ENCODE peak calls at places on chromosomes 16 and 17, in nine cellular contexts. T is body of pancreas, S is mucosa of descending colon, Z is small intestine, G is DND-41, V is A549, I is psoas muscle, H is ascending aorta, N is mammary epithelial cell. D is an unnamed sample. For H3K9me3, the result is how much of the 10 kb centered on the place peaks cover.

GRCh38 chr16:3789375-3790067 is 72.2 kb upstream of the TRAP1 start:
- DNase-seq in T (no peak), S (no peak), Z (peak), G (no peak), V (no peak), I (no peak), H (no peak), N (no peak), D (no peak)

GRCh38 chr16:85092309-85092708 is 20.0 kb downstream of the CIBAR2 start:
- DNase-seq in T (peak), S (no peak), Z (no peak), G (no peak), V (no peak), I (no peak), H (no peak), N (no peak), D (no peak)

GRCh38 chr16:19291459-19291858 is 5.9 kb downstream of the CLEC19A start:
- DNase-seq in T (peak), S (no peak), Z (peak), G (no peak), V (peak), I (no peak), H (no peak), N (peak), D (no peak)

GRCh38 chr17:55283256-55283965 is 18.7 kb downstream of the HLF start:
- DNase-seq in T (no peak), S (no peak), Z (no peak), G (no peak), V (no peak), I (no peak), H (no peak), N (no peak), D (no peak)

GRCh38 chr17:59802160-59802559 is 90.6 kb downstream of the TUBD1 start:
- DNase-seq in T (no peak), S (no peak), Z (no peak), G (no peak), V (no peak), I (no peak), H (no peak), N (no peak), D (no peak)

GRCh38 chr17:40821536-40821935 is 878 bp downstream of the KRT10 start:
- DNase-seq in T (no peak), S (no peak), Z (no peak), G (no peak), V (no peak), I (no peak), H (no peak), N (no peak), D (no peak)

GRCh38 chr17:29054835-29055234 is 11.9 kb downstream of the PIPOX start:
- DNase-seq in T (peak), S (no peak), Z (no peak), G (no peak), V (no peak), I (no peak), H (no peak), N (no peak), D (no peak)

GRCh38 chr17:48494335-48494734 is 36.5 kb downstream of the HOXB1 start:
- DNase-seq in T (no peak), S (no peak), Z (no peak), G (no peak), V (no peak), I (no peak), H (no peak), N (peak), D (no peak)

GRCh38 chr16:82016268-82016667 is 5.0 kb upstream of the SDR42E1 start:
- DNase-seq in T (no peak), S (no peak), Z (peak), G (no peak), V (peak), I (no peak), H (no peak), N (peak), D (no peak)

GRCh38 chr17:30323895-30324319 is 9.9 kb downstream of the TMIGD1 start:
- DNase-seq in T (peak), S (no peak), Z (peak), G (peak), V (peak), I (peak), H (no peak), N (peak), D (peak)

GRCh38 chr17:83035722-83036121 is 43.7 kb upstream of the METRNL start:
- DNase-seq in T (no peak), S (no peak), Z (no peak), G (no peak), V (no peak), I (no peak), H (no peak), N (no peak), D (no peak)

GRCh38 chr16:27759301-27759871 is 209.4 kb downstream of the KATNIP start:
- DNase-seq in T (no peak), S (peak), Z (no peak), G (no peak), V (no peak), I (no peak), H (peak), N (peak), D (no peak)

GRCh38 chr16:55703003-55704001 is 47.5 kb downstream of the SLC6A2 start:
- DNase-seq in T (peak), S (no peak), Z (peak), G (peak), V (peak), I (no peak), H (no peak), N (peak), D (no peak)

GRCh38 chr17:310111-311010 is 42.2 kb downstream of the RPH3AL start:
- DNase-seq in T (peak), S (peak), Z (no peak), G (no peak), V (no peak), I (no peak), H (no peak), N (no peak), D (no peak)

GRCh38 chr16:65414284-65414984 is 292.6 kb upstream of the CDH11 start:
- DNase-seq in T (no peak), S (no peak), Z (no peak), G (no peak), V (no peak), I (no peak), H (no peak), N (peak), D (no peak)

GRCh38 chr17:74960739-74961342 is 11.7 kb downstream of the HID1 start:
- DNase-seq in T (no peak), S (no peak), Z (peak), G (peak), V (peak), I (no peak), H (no peak), N (peak), D (no peak)

GRCh38 chr17:45019177-45019711 is 32.2 kb downstream of the DCAKD start:
- DNase-seq in T (peak), S (no peak), Z (peak), G (peak), V (peak), I (peak), H (peak), N (no peak), D (no peak)

GRCh38 chr16:82738699-82739098 is 111.9 kb downstream of the CDH13 start:
- DNase-seq in T (no peak), S (no peak), Z (no peak), G (no peak), V (no peak), I (no peak), H (no peak), N (no peak), D (no peak)

GRCh38 chr16:4309833-4310266 is 6.0 kb upstream of the GLIS2 start:
- DNase-seq in T (peak), S (no peak), Z (peak), G (peak), V (peak), I (peak), H (peak), N (no peak), D (peak)

GRCh38 chr17:80780381-80781187 is 211.1 kb upstream of the CHMP6 start:
- DNase-seq in T (no peak), S (no peak), Z (no peak), G (peak), V (no peak), I (no peak), H (no peak), N (no peak), D (no peak)

GRCh38 chr17:57921342-57921741 is 33.9 kb downstream of the CUEDC1 start:
- DNase-seq in T (no peak), S (no peak), Z (no peak), G (no peak), V (no peak), I (peak), H (no peak), N (no peak), D (no peak)

GRCh38 chr16:48596326-48596725 is 13.7 kb downstream of the N4BP1 start:
- DNase-seq in T (no peak), S (no peak), Z (no peak), G (no peak), V (no peak), I (no peak), H (no peak), N (peak), D (no peak)

GRCh38 chr17:77892031-77892430 is 66.5 kb upstream of the TNRC6C start:
- DNase-seq in T (no peak), S (no peak), Z (no peak), G (no peak), V (no peak), I (no peak), H (no peak), N (no peak), D (no peak)

GRCh38 chr17:77889866-77890760 is 68.4 kb upstream of the TNRC6C start:
- DNase-seq in T (no peak), S (no peak), Z (no peak), G (no peak), V (no peak), I (no peak), H (no peak), N (no peak), D (no peak)

GRCh38 chr17:77889135-77889505 is 69.4 kb upstream of the TNRC6C start:
- DNase-seq in T (no peak), S (no peak), Z (no peak), G (no peak), V (no peak), I (no peak), H (no peak), N (no peak), D (no peak)

GRCh38 chr17:77891602-77892001 is 66.9 kb upstream of the TNRC6C start:
- DNase-seq in T (peak), S (no peak), Z (no peak), G (no peak), V (no peak), I (no peak), H (no peak), N (no peak), D (no peak)

DNA sequence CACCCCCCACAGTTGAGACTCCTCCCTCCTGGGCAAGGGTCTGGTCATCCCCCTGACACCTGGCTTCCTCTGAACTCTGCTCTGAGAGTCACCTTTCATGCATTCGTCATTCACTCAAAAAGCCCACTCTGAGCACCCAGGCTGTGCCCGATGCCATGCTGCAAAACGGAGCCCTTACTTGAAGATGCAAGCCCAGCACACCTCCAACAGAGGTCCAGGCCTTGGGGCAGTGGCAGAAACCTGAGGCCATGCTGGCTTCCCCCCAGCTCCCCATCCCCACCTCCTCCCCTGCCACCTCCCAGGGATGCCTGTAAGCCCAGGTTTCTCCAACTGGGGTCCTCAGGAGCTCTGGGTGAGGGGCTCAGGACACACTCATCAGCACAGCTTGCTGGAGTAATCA is 67.7 kb upstream of the TNRC6C start:
- DNase-seq in T (no peak), S (no peak), Z (no peak), G (no peak), V (no peak), I (no peak), H (no peak), N (no peak), D (no peak)
- H3K9me3 ChIP-seq in T (under half), S (under half), Z (under half), G (under half), V (under half), I (under half), H (under half), N (under half), D (under half)

GRCh38 chr16:35565626-35566025 is 2106.2 kb downstream of the TP53TG3F start:
- DNase-seq in T (no peak), S (no peak), Z (no peak), G (no peak), V (no peak), I (no peak), H (no peak), N (no peak), D (no peak)

GRCh38 chr16:35564148-35564547 is 2104.7 kb downstream of the TP53TG3F start:
- DNase-seq in T (no peak), S (no peak), Z (no peak), G (no peak), V (no peak), I (no peak), H (no peak), N (no peak), D (no peak)

GRCh38 chr16:35562919-35563318 is 2103.5 kb downstream of the TP53TG3F start:
- DNase-seq in T (no peak), S (no peak), Z (no peak), G (no peak), V (no peak), I (no peak), H (no peak), N (no peak), D (no peak)

GRCh38 chr16:35562471-35562870 is 2103.1 kb downstream of the TP53TG3F start:
- DNase-seq in T (no peak), S (no peak), Z (no peak), G (no peak), V (no peak), I (no peak), H (no peak), N (no peak), D (no peak)

DNA sequence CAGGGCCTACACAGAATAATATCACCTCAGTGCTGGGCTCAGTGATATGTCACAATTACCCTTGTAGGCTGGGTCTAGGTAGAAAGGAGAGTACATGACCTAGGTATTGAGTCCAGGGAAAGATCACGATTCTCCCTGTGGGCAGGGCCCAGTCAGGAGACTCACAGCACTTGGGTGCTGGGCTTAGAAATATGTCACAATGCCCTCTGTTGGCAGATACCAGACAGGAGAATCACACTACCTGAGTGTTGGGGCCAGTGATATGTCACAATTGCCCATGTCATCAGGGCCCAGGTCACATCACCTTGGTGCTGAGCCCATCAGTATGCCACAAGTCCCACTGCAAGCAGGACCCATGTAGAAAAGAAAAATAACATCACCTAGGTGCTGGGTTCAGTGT is 2105.5 kb downstream of the TP53TG3F start:
- DNase-seq in T (no peak), S (no peak), Z (no peak), G (no peak), V (no peak), I (no peak), H (no peak), N (no peak), D (no peak)
- H3K9me3 ChIP-seq in T (under half), S (half or more), Z (under half), G (under half), V (under half), I (under half), H (under half), N (under half), D (under half)

GRCh38 chr16:69598045-69598444 is 32.3 kb downstream of the NFAT5 start:
- DNase-seq in T (no peak), S (no peak), Z (no peak), G (no peak), V (no peak), I (no peak), H (no peak), N (no peak), D (no peak)
- H3K9me3 ChIP-seq in T (under half), S (under half), Z (under half), G (under half), V (under half), I (under half), H (under half), N (under half), D (under half)

GRCh38 chr17:22507823-22508222 is 815.5 kb downstream of the KCNJ18 start:
- DNase-seq in T (no peak), S (no peak), Z (no peak), G (peak), V (peak), I (no peak), H (no peak), N (no peak), D (no peak)

GRCh38 chr17:22505660-22506059 is 813.3 kb downstream of the KCNJ18 start:
- DNase-seq in T (no peak), S (no peak), Z (no peak), G (no peak), V (no peak), I (no peak), H (no peak), N (no peak), D (no peak)

GRCh38 chr17:22506861-22507260 is 814.5 kb downstream of the KCNJ18 start:
- DNase-seq in T (no peak), S (no peak), Z (no peak), G (no peak), V (no peak), I (no peak), H (no peak), N (no peak), D (no peak)

GRCh38 chr17:22503322-22503899 is 811.1 kb downstream of the KCNJ18 start:
- DNase-seq in T (no peak), S (no peak), Z (no peak), G (no peak), V (no peak), I (no peak), H (no peak), N (no peak), D (no peak)

GRCh38 chr17:22506231-22506630 is 813.9 kb downstream of the KCNJ18 start:
- DNase-seq in T (no peak), S (no peak), Z (no peak), G (no peak), V (no peak), I (no peak), H (no peak), N (no peak), D (no peak)
- H3K9me3 ChIP-seq in T (under half), S (half or more), Z (under half), G (under half), V (under half), I (under half), H (under half), N (under half), D (under half)

GRCh38 chr17:22410136-22410535 is 717.8 kb downstream of the KCNJ18 start:
- DNase-seq in T (no peak), S (no peak), Z (no peak), G (no peak), V (no peak), I (no peak), H (no peak), N (no peak), D (no peak)
- H3K9me3 ChIP-seq in T (under half), S (half or more), Z (under half), G (under half), V (under half), I (under half), H (under half), N (under half), D (under half)

GRCh38 chr16:35841632-35842031 is 2382.2 kb downstream of the TP53TG3F start:
- DNase-seq in T (no peak), S (no peak), Z (no peak), G (no peak), V (no peak), I (no peak), H (no peak), N (no peak), D (no peak)
- H3K9me3 ChIP-seq in T (under half), S (half or more), Z (under half), G (under half), V (under half), I (under half), H (under half), N (under half), D (under half)

DNA sequence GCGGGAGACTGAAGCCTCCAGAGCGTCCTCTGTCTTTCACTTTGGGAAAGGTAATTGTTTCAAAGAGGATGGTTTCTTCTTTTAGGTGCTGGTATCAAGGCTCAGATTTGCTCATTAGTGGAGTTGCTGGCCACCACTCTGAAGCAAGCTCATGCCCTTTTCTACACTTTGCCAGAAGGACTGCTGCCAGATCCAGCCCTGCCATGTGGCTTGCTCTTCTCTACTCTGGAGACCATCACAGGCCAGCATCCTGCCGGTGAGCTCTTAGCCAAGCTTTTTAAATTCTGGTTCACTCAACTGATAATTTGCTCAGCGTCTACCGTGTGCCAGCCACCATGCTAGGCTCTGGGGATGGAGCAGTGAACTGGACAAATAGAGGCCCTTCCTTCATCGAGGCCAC is 4.3 kb downstream of the COG1 start:
- DNase-seq in T (no peak), S (no peak), Z (no peak), G (no peak), V (no peak), I (no peak), H (no peak), N (no peak), D (no peak)
- H3K9me3 ChIP-seq in T (under half), S (under half), Z (under half), G (under half), V (under half), I (under half), H (under half), N (under half), D (under half)

DNA sequence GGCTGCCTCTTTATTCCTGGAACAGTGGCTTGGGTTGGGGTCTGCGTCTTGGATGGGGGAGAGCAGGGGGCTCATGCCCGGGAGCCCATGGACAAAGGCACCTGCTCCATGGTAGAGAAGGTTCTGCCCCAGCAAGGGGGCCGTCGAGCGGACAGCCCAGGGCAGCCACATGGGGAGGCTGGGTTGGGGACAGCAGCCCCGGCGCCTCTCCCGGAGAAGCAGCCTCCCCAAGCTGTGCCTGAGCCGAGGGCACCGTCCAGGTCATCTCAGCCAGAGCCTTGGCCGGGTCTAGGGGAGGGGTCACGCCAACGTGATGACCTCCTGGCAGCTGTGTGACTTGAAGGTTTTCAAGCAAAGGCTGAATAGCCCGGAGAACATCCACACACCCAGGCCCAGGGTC is 32.9 kb upstream of the GNG13 start:
- DNase-seq in T (no peak), S (no peak), Z (no peak), G (no peak), V (no peak), I (no peak), H (no peak), N (no peak), D (no peak)
- H3K9me3 ChIP-seq in T (under half), S (under half), Z (under half), G (under half), V (under half), I (under half), H (under half), N (under half), D (under half)

GRCh38 chr16:35492225-35492624 is 2032.8 kb downstream of the TP53TG3F start:
- DNase-seq in T (no peak), S (no peak), Z (no peak), G (no peak), V (no peak), I (no peak), H (no peak), N (no peak), D (no peak)
- H3K9me3 ChIP-seq in T (under half), S (half or more), Z (under half), G (under half), V (under half), I (under half), H (under half), N (under half), D (under half)

DNA sequence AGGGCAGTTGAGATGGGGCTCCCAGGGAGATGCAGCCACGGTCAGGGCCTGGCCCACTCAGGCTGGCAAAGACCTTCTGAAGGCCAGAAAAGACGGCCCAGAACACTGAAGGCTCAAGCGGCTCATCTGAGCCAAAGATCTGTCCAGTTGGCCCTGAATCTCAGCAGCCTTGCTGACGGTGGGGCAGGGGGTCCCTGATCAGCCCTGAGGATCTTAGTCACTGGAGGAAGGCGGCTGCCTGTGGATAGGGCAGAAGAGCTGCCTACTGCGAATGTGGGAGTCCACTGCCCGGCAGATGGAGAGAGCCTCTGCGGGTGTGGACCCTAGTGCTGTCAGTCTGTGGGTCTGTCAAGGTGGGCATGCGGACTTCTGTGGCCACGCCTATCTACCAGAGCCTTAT is 1738.2 kb downstream of the TP53TG3F start:
- DNase-seq in T (no peak), S (no peak), Z (no peak), G (no peak), V (no peak), I (no peak), H (no peak), N (no peak), D (no peak)
- H3K9me3 ChIP-seq in T (under half), S (half or more), Z (under half), G (under half), V (under half), I (under half), H (under half), N (under half), D (under half)

D was measured in CD4-positive, alpha-beta T cell.